ENCODE peak calls at places on chromosome 4, in seven cellular contexts. One of them, this sample, is unnamed.

GRCh38 chr4:89243741-89244252 is 63.8 kb downstream of the GPRIN3 start:
- DNase-seq in H1: no peak
- DNase-seq in K562: no peak
- DNase-seq in HepG2: no peak
- DNase-seq in GM12891: no peak
- DNase-seq in SK-N-SH: no peak
- DNase-seq in GM12878: no peak
- DNase-seq in this sample: no peak

GRCh38 chr4:7628432-7628831 is 193.7 kb upstream of the PSAPL1 start:
- DNase-seq in H1: no peak
- DNase-seq in K562: no peak
- DNase-seq in HepG2: no peak
- DNase-seq in GM12891: no peak
- DNase-seq in SK-N-SH: no peak
- DNase-seq in GM12878: no peak
- DNase-seq in this sample: no peak

GRCh38 chr4:114028071-114028470 is 48.6 kb upstream of the ARSJ start:
- DNase-seq in H1: no peak
- DNase-seq in K562: no peak
- DNase-seq in HepG2: no peak
- DNase-seq in GM12891: no peak
- DNase-seq in SK-N-SH: no peak
- DNase-seq in GM12878: no peak
- DNase-seq in this sample: no peak

GRCh38 chr4:136651278-136651667 is 881.0 kb downstream of the PCDH18 start:
- DNase-seq in H1: no peak
- DNase-seq in K562: no peak
- DNase-seq in HepG2: no peak
- DNase-seq in GM12891: no peak
- DNase-seq in SK-N-SH: no peak
- DNase-seq in GM12878: peak
- DNase-seq in this sample: no peak

GRCh38 chr4:189177130-189177529 is 763.5 kb upstream of the FRG1 start:
- DNase-seq in H1: no peak
- DNase-seq in K562: no peak
- DNase-seq in HepG2: no peak
- DNase-seq in GM12891: no peak
- DNase-seq in SK-N-SH: no peak
- DNase-seq in GM12878: no peak
- DNase-seq in this sample: no peak

GRCh38 chr4:20423420-20423819 is 171.7 kb downstream of the SLIT2 start:
- DNase-seq in H1: no peak
- DNase-seq in K562: no peak
- DNase-seq in HepG2: no peak
- DNase-seq in GM12891: no peak
- DNase-seq in SK-N-SH: no peak
- DNase-seq in GM12878: no peak
- DNase-seq in this sample: no peak

GRCh38 chr4:113969935-113970334 is 9.5 kb downstream of the ARSJ start:
- DNase-seq in H1: no peak
- DNase-seq in K562: no peak
- DNase-seq in HepG2: no peak
- DNase-seq in GM12891: no peak
- DNase-seq in SK-N-SH: no peak
- DNase-seq in GM12878: no peak
- DNase-seq in this sample: no peak

GRCh38 chr4:186644737-186645261 is 78.9 kb downstream of the FAT1 start:
- DNase-seq in H1: no peak
- DNase-seq in K562: no peak
- DNase-seq in HepG2: peak
- DNase-seq in GM12891: no peak
- DNase-seq in SK-N-SH: no peak
- DNase-seq in GM12878: no peak
- DNase-seq in this sample: no peak

GRCh38 chr4:105544517-105544916 is 7.9 kb upstream of the ARHGEF38 start:
- DNase-seq in H1: no peak
- DNase-seq in K562: no peak
- DNase-seq in HepG2: no peak
- DNase-seq in GM12891: no peak
- DNase-seq in SK-N-SH: no peak
- DNase-seq in GM12878: no peak
- DNase-seq in this sample: no peak

GRCh38 chr4:127145001-127145400 is 487.8 kb upstream of the INTU start:
- DNase-seq in H1: no peak
- DNase-seq in K562: no peak
- DNase-seq in HepG2: no peak
- DNase-seq in GM12891: no peak
- DNase-seq in SK-N-SH: no peak
- DNase-seq in GM12878: no peak
- DNase-seq in this sample: no peak

GRCh38 chr4:101790521-101791188 is at the start of gene BANK1:
- DNase-seq in H1: peak
- DNase-seq in K562: no peak
- DNase-seq in HepG2: peak
- DNase-seq in GM12891: peak
- DNase-seq in SK-N-SH: peak
- DNase-seq in GM12878: peak
- DNase-seq in this sample: peak

GRCh38 chr4:76309939-76310549 is 3.5 kb downstream of the STBD1 start:
- DNase-seq in H1: no peak
- DNase-seq in K562: no peak
- DNase-seq in HepG2: no peak
- DNase-seq in GM12891: no peak
- DNase-seq in SK-N-SH: no peak
- DNase-seq in GM12878: no peak
- DNase-seq in this sample: no peak

DNA sequence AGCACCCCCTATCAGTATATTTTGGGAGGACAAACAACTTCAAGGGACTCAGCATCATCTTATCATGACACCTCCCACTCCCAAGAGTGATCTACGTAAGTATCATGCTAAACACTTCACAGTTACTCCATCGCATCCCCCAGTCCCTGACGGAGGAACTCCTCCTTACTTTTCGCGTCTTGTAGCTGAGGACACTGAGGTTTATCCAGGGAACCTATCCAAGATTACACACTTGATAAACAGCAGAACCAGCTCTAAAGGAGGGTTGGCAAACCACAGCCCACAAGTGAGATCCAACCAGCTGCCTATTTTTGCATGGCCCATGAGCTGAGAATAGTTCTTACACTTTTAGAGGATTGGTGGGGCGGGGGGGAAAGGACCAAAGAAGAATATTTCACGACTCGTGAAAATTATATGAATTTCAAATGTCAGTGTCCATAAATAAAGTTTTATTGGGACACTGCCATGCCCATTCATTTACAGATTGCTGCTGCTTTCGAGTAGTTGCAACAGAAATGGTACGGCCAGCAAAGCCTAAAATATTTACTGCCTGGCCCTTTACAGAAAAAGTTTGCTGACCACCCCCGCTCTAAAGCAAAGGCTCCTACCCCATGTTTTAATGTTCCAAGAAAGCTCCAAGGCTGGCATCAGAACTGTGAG is 47.8 kb downstream of the SEPSECS start:
- DNase-seq in H1: no peak
- DNase-seq in K562: peak
- DNase-seq in HepG2: no peak
- DNase-seq in GM12891: no peak
- DNase-seq in SK-N-SH: no peak
- DNase-seq in GM12878: no peak
- DNase-seq in this sample: no peak
- TF ChIP-seq TAF1 in H1: no peak
- TF ChIP-seq TAF1 in K562: no peak
- TF ChIP-seq TAF1 in HepG2: no peak
- TF ChIP-seq TAF1 in GM12891: no peak
- TF ChIP-seq TAF1 in SK-N-SH: no peak
- TF ChIP-seq TAF1 in GM12878: no peak
- TF ChIP-seq TAF1 in this sample: no peak

DNA sequence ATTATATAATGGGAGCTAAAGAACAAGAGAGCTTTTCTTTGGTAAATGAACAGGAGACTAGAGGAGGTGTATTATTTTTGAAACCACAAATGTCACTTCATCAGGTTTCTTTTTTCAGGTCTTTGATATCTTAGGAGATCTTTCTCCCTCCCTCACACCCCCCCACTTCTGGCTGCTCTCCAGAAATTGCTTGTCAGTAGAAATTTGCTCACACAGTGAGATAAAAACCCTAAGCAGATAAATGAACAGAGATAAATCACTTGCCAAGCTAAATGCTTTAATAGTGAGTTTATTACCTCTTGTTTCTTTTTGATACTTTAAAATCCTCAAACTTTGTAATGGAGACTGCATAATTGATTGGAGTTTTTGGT is 421.2 kb upstream of the TENM3 start:
- DNase-seq in H1: no peak
- DNase-seq in K562: no peak
- DNase-seq in HepG2: no peak
- DNase-seq in GM12891: no peak
- DNase-seq in SK-N-SH: peak
- DNase-seq in GM12878: no peak
- DNase-seq in this sample: no peak
- TF ChIP-seq TAF1 in H1: no peak
- TF ChIP-seq TAF1 in K562: no peak
- TF ChIP-seq TAF1 in HepG2: no peak
- TF ChIP-seq TAF1 in GM12891: no peak
- TF ChIP-seq TAF1 in SK-N-SH: no peak
- TF ChIP-seq TAF1 in GM12878: no peak
- TF ChIP-seq TAF1 in this sample: no peak

GRCh38 chr4:3810796-3811485 is 44.8 kb downstream of the ADRA2C start:
- DNase-seq in H1: no peak
- DNase-seq in K562: no peak
- DNase-seq in HepG2: no peak
- DNase-seq in GM12891: no peak
- DNase-seq in SK-N-SH: no peak
- DNase-seq in GM12878: no peak
- DNase-seq in this sample: no peak

GRCh38 chr4:3810111-3810680 is 44.0 kb downstream of the ADRA2C start:
- DNase-seq in H1: no peak
- DNase-seq in K562: no peak
- DNase-seq in HepG2: no peak
- DNase-seq in GM12891: no peak
- DNase-seq in SK-N-SH: no peak
- DNase-seq in GM12878: no peak
- DNase-seq in this sample: no peak

GRCh38 chr4:3812211-3812934 is 46.2 kb downstream of the ADRA2C start:
- DNase-seq in H1: no peak
- DNase-seq in K562: no peak
- DNase-seq in HepG2: peak
- DNase-seq in GM12891: no peak
- DNase-seq in SK-N-SH: no peak
- DNase-seq in GM12878: no peak
- DNase-seq in this sample: no peak

GRCh38 chr4:3813151-3813905 is 47.1 kb downstream of the ADRA2C start:
- DNase-seq in H1: no peak
- DNase-seq in K562: no peak
- DNase-seq in HepG2: no peak
- DNase-seq in GM12891: no peak
- DNase-seq in SK-N-SH: no peak
- DNase-seq in GM12878: no peak
- DNase-seq in this sample: no peak

DNA sequence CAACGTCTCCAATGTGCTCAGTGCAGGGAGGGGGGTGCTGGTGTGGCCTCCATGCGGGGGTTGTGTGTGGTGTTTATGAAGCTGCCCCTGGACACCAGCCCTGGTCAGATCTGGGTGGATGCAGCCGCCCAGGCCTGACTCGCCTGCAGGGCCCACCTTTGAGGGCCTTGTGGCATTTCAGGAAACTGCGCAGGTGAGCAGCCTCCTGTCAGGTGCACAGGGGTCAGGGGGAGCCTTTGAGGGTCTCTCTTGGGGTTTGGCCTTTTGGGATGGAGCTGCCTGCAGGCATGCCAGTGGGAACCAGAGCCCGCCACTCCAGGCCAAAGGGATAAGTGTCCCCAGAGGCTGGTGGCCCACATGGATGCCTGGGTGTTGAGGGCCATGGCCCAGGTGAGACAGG is 45.4 kb downstream of the ADRA2C start:
- DNase-seq in H1: no peak
- DNase-seq in K562: no peak
- DNase-seq in HepG2: no peak
- DNase-seq in GM12891: no peak
- DNase-seq in SK-N-SH: no peak
- DNase-seq in GM12878: no peak
- DNase-seq in this sample: no peak
- TF ChIP-seq TAF1 in H1: no peak
- TF ChIP-seq TAF1 in K562: no peak
- TF ChIP-seq TAF1 in HepG2: no peak
- TF ChIP-seq TAF1 in GM12891: no peak
- TF ChIP-seq TAF1 in SK-N-SH: no peak
- TF ChIP-seq TAF1 in GM12878: no peak
- TF ChIP-seq TAF1 in this sample: no peak

GRCh38 chr4:1283711-1284110 is 6.0 kb upstream of the MAEA start:
- DNase-seq in H1: no peak
- DNase-seq in K562: no peak
- DNase-seq in HepG2: no peak
- DNase-seq in GM12891: no peak
- DNase-seq in SK-N-SH: no peak
- DNase-seq in GM12878: no peak
- DNase-seq in this sample: no peak

GRCh38 chr4:1289232-1290164 is at the start of gene MAEA:
- DNase-seq in H1: peak
- DNase-seq in K562: peak
- DNase-seq in HepG2: peak
- DNase-seq in GM12891: peak
- DNase-seq in SK-N-SH: peak
- DNase-seq in GM12878: peak
- DNase-seq in this sample: peak

GRCh38 chr4:1288786-1289185 is 905 bp upstream of the MAEA start:
- DNase-seq in H1: no peak
- DNase-seq in K562: no peak
- DNase-seq in HepG2: no peak
- DNase-seq in GM12891: no peak
- DNase-seq in SK-N-SH: no peak
- DNase-seq in GM12878: no peak
- DNase-seq in this sample: no peak

GRCh38 chr4:1285151-1285789 is 4.4 kb upstream of the MAEA start:
- DNase-seq in H1: no peak
- DNase-seq in K562: no peak
- DNase-seq in HepG2: no peak
- DNase-seq in GM12891: no peak
- DNase-seq in SK-N-SH: no peak
- DNase-seq in GM12878: no peak
- DNase-seq in this sample: no peak

DNA sequence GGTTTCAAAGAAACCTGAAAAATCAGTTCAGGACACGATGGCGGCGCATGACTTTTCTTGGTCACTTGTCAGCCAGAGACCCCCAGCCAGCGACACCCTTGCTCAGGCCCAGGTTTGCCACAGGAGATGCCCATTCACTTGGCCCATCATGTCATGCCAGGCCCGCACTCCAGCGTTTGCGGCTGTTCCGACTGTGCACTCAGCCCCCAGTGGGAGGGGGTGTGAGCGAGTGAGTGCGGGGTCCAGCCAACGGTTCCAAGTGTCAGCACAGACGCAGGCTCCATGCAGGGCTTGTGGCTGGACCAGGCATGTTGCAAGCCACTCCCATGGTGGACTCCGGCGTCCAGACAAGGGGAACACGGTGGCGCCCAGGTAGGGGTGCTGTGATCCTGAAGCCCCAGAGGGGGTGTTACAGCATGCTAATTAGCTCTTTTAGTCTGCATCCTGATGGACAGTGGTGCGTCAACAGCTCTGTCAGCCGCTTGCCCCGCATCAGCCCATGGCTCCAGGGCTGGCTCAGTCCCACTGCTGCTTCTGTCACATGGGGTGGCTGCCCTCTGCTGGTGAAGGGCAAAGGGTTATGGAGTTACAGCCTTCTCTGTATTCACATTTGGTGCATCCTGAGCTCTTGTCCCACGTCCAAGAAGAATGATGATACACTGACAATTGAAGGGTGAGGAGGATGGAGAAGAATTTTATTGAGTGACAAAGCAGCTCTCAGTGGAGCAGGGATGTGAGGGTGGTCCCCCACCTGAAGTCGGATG is 3.7 kb upstream of the MAEA start:
- DNase-seq in H1: no peak
- DNase-seq in K562: no peak
- DNase-seq in HepG2: peak
- DNase-seq in GM12891: no peak
- DNase-seq in SK-N-SH: no peak
- DNase-seq in GM12878: no peak
- DNase-seq in this sample: no peak
- TF ChIP-seq TAF1 in H1: no peak
- TF ChIP-seq TAF1 in K562: no peak
- TF ChIP-seq TAF1 in HepG2: no peak
- TF ChIP-seq TAF1 in GM12891: no peak
- TF ChIP-seq TAF1 in SK-N-SH: no peak
- TF ChIP-seq TAF1 in GM12878: no peak
- TF ChIP-seq TAF1 in this sample: no peak